ENCODE peak calls at places on chromosomes 7 and 10, in eight cellular contexts. J is HAP-1; K is naive thymus-derived CD4-positive, alpha-beta T cell; P is NCI-H146; A is OCI-M1; X is mammary epithelial cell; W is activated CD4-positive, alpha-beta memory T cell treated with anti-CD3 and anti-CD28 coated beads for 36 hours; Z is CD8-positive, alpha-beta memory T cell. D is an unnamed sample.

GRCh38 chr7:151181011-151181431 is 6.0 kb downstream of the ASB10 start:
- DNase-seq in J (no peak), K (no peak), P (peak; percentile 19), A (no peak), X (no peak), W (peak; percentile 3), Z (no peak), D (no peak)

GRCh38 chr10:23058366-23058765 is 37.0 kb upstream of the MSRB2 start:
- DNase-seq in J (no peak), K (no peak), P (no peak), A (no peak), X (no peak), W (no peak), Z (no peak), D (no peak)

GRCh38 chr10:15236340-15236739 is 67.8 kb upstream of the NMT2 start:
- DNase-seq in J (no peak), K (no peak), P (no peak), A (no peak), X (no peak), W (no peak), Z (no peak), D (no peak)

GRCh38 chr7:1290262-1291039 is 57.8 kb downstream of the UNCX start:
- DNase-seq in J (peak; percentile 4), K (peak; percentile 16), P (no peak), A (no peak), X (no peak), W (peak; percentile 32), Z (peak; percentile 45), D (no peak)

GRCh38 chr10:93749218-93749799 is 8.4 kb upstream of the LGI1 start:
- DNase-seq in J (no peak), K (no peak), P (peak; percentile 73), A (no peak), X (no peak), W (no peak), Z (no peak), D (no peak)

GRCh38 chr7:39404910-39405309 is 161.3 kb upstream of the YAE1 start:
- DNase-seq in J (no peak), K (no peak), P (no peak), A (no peak), X (no peak), W (no peak), Z (no peak), D (no peak)

GRCh38 chr7:32507416-32507815 is 12.1 kb downstream of the AVL9 start:
- DNase-seq in J (no peak), K (no peak), P (no peak), A (no peak), X (no peak), W (no peak), Z (no peak), D (peak; percentile 41)

GRCh38 chr10:118873738-118874105 is 119.0 kb upstream of the CACUL1 start:
- DNase-seq in J (no peak), K (no peak), P (no peak), A (no peak), X (peak; percentile 57), W (no peak), Z (no peak), D (no peak)

GRCh38 chr7:114109299-114109698 is 190.5 kb upstream of the PPP1R3A start:
- DNase-seq in J (no peak), K (no peak), P (no peak), A (no peak), X (no peak), W (no peak), Z (no peak), D (no peak)

GRCh38 chr7:27109533-27110162 is 7.2 kb upstream of the HOXA2 start:
- DNase-seq in J (no peak), K (no peak), P (no peak), A (no peak), X (no peak), W (no peak), Z (no peak), D (no peak)

GRCh38 chr7:151658778-151659177 is 139.1 kb upstream of the RHEB start:
- DNase-seq in J (no peak), K (no peak), P (no peak), A (no peak), X (no peak), W (no peak), Z (no peak), D (no peak)

GRCh38 chr7:30984359-30985107 is 20.8 kb downstream of the GHRHR start:
- DNase-seq in J (peak; percentile 45), K (no peak), P (no peak), A (no peak), X (peak; percentile 74), W (no peak), Z (no peak), D (peak; percentile 42)

GRCh38 chr7:50608196-50608906 is 43.1 kb upstream of the DDC start:
- DNase-seq in J (no peak), K (peak; percentile 54), P (no peak), A (peak; percentile 42), X (no peak), W (no peak), Z (no peak), D (no peak)

D was measured in astrocyte of the cerebellum.